ENCODE peak calls at places on chromosomes 1 and 21, in five cellular contexts. One of them, this sample, is unnamed.

GRCh38 chr1:186214816-186215215 is 160.2 kb downstream of the TPR start:
- DNase-seq in ovary: no peak
- DNase-seq in choroid plexus epithelial cell: no peak
- DNase-seq in vagina: no peak
- DNase-seq in right lobe of liver: no peak
- DNase-seq in this sample: no peak

GRCh38 chr1:212797681-212798080 is 6.0 kb downstream of the TATDN3 start:
- DNase-seq in choroid plexus epithelial cell: peak; percentile 43
- DNase-seq in right lobe of liver: no peak
- DNase-seq in ovary: no peak
- DNase-seq in vagina: no peak
- DNase-seq in this sample: no peak

GRCh38 chr1:201941420-201942128 is 4.8 kb downstream of the LMOD1 start:
- DNase-seq in vagina: no peak
- DNase-seq in right lobe of liver: no peak
- DNase-seq in choroid plexus epithelial cell: peak; percentile 12
- DNase-seq in ovary: peak; percentile 51
- DNase-seq in this sample: no peak

GRCh38 chr21:41130883-41131282 is 37.1 kb upstream of the BACE2 start:
- DNase-seq in ovary: no peak
- DNase-seq in vagina: no peak
- DNase-seq in choroid plexus epithelial cell: no peak
- DNase-seq in right lobe of liver: no peak
- DNase-seq in this sample: no peak

GRCh38 chr1:245153645-245154428 is 948 bp upstream of the KIF26B start:
- DNase-seq in ovary: peak; percentile 34
- DNase-seq in right lobe of liver: peak; percentile 60
- DNase-seq in vagina: no peak
- DNase-seq in choroid plexus epithelial cell: peak; percentile 33
- DNase-seq in this sample: no peak

GRCh38 chr1:243397613-243398321 is 141.9 kb downstream of the SDCCAG8 start:
- DNase-seq in ovary: no peak
- DNase-seq in vagina: no peak
- DNase-seq in choroid plexus epithelial cell: no peak
- DNase-seq in right lobe of liver: no peak
- DNase-seq in this sample: no peak

GRCh38 chr1:166703141-166703540 is 136.1 kb upstream of the POGK start:
- DNase-seq in ovary: no peak
- DNase-seq in choroid plexus epithelial cell: no peak
- DNase-seq in right lobe of liver: no peak
- DNase-seq in vagina: no peak
- DNase-seq in this sample: no peak

GRCh38 chr1:43493661-43494450 is 36.8 kb upstream of the PTPRF start:
- DNase-seq in ovary: no peak
- DNase-seq in vagina: no peak
- DNase-seq in right lobe of liver: no peak
- DNase-seq in choroid plexus epithelial cell: peak; percentile 68
- DNase-seq in this sample: peak; percentile 14

GRCh38 chr1:8545078-8545477 is 227.2 kb downstream of the SLC45A1 start:
- DNase-seq in right lobe of liver: no peak
- DNase-seq in vagina: no peak
- DNase-seq in choroid plexus epithelial cell: no peak
- DNase-seq in ovary: no peak
- DNase-seq in this sample: no peak

GRCh38 chr1:223393275-223394214 is at the start of gene CCDC185:
- DNase-seq in choroid plexus epithelial cell: no peak
- DNase-seq in ovary: peak; percentile 34
- DNase-seq in vagina: no peak
- DNase-seq in right lobe of liver: no peak
- DNase-seq in this sample: no peak

GRCh38 chr21:17451364-17451869 is 61.4 kb upstream of the CXADR start:
- DNase-seq in vagina: no peak
- DNase-seq in right lobe of liver: no peak
- DNase-seq in ovary: no peak
- DNase-seq in choroid plexus epithelial cell: peak; percentile 80
- DNase-seq in this sample: peak; percentile 73

GRCh38 chr1:53047737-53048344 is 14.2 kb upstream of the PODN start:
- DNase-seq in ovary: no peak
- DNase-seq in vagina: no peak
- DNase-seq in right lobe of liver: no peak
- DNase-seq in choroid plexus epithelial cell: peak; percentile 73
- DNase-seq in this sample: peak; percentile 90

GRCh38 chr1:180268556-180269044 is 38.5 kb downstream of the LHX4 start:
- DNase-seq in ovary: no peak
- DNase-seq in right lobe of liver: no peak
- DNase-seq in vagina: peak; percentile 37
- DNase-seq in choroid plexus epithelial cell: no peak
- DNase-seq in this sample: no peak

GRCh38 chr1:201381130-201381529 is 3.6 kb upstream of the TNNT2 start:
- DNase-seq in choroid plexus epithelial cell: no peak
- DNase-seq in ovary: no peak
- DNase-seq in vagina: no peak
- DNase-seq in right lobe of liver: no peak
- DNase-seq in this sample: no peak

GRCh38 chr1:170586321-170586855 is 54.4 kb downstream of the GORAB start:
- DNase-seq in vagina: peak; percentile 88
- DNase-seq in ovary: peak; percentile 26
- DNase-seq in choroid plexus epithelial cell: no peak
- DNase-seq in right lobe of liver: no peak
- DNase-seq in this sample: peak; percentile 88

GRCh38 chr1:43531453-43531905 is 796 bp downstream of the PTPRF start:
- DNase-seq in right lobe of liver: peak; percentile 91
- DNase-seq in ovary: peak; percentile 63
- DNase-seq in choroid plexus epithelial cell: no peak
- DNase-seq in vagina: no peak
- DNase-seq in this sample: no peak

GRCh38 chr1:176494436-176494835 is 31.5 kb downstream of the PAPPA2 start:
- DNase-seq in right lobe of liver: no peak
- DNase-seq in vagina: no peak
- DNase-seq in choroid plexus epithelial cell: no peak
- DNase-seq in ovary: no peak
- DNase-seq in this sample: peak; percentile 68

GRCh38 chr1:158124999-158125398 is 55.7 kb upstream of the CD1D start:
- DNase-seq in right lobe of liver: no peak
- DNase-seq in vagina: no peak
- DNase-seq in choroid plexus epithelial cell: peak; percentile 98
- DNase-seq in ovary: peak; percentile 87
- DNase-seq in this sample: peak; percentile 97

GRCh38 chr21:28769683-28770082 is 223.0 kb downstream of the LTN1 start:
- DNase-seq in right lobe of liver: no peak
- DNase-seq in vagina: no peak
- DNase-seq in choroid plexus epithelial cell: peak; percentile 38
- DNase-seq in ovary: no peak
- DNase-seq in this sample: no peak

GRCh38 chr1:1550591-1551432 is 10.4 kb upstream of the TMEM240 start:
- DNase-seq in right lobe of liver: no peak
- DNase-seq in ovary: no peak
- DNase-seq in vagina: no peak
- DNase-seq in choroid plexus epithelial cell: peak; percentile 85
- DNase-seq in this sample: peak; percentile 64

GRCh38 chr1:80358141-80358540 is 1351.6 kb upstream of the ADGRL4 start:
- DNase-seq in ovary: no peak
- DNase-seq in right lobe of liver: no peak
- DNase-seq in choroid plexus epithelial cell: peak; percentile 8
- DNase-seq in vagina: no peak
- DNase-seq in this sample: no peak

GRCh38 chr1:43509740-43510375 is 20.8 kb upstream of the PTPRF start:
- DNase-seq in right lobe of liver: no peak
- DNase-seq in vagina: peak; percentile 76
- DNase-seq in choroid plexus epithelial cell: no peak
- DNase-seq in ovary: no peak
- DNase-seq in this sample: no peak

GRCh38 chr1:233707153-233707905 is 93.4 kb downstream of the KCNK1 start:
- DNase-seq in right lobe of liver: no peak
- DNase-seq in vagina: no peak
- DNase-seq in ovary: no peak
- DNase-seq in choroid plexus epithelial cell: no peak
- DNase-seq in this sample: peak; percentile 49

GRCh38 chr1:107009286-107009685 is 47.2 kb upstream of the PRMT6 start:
- DNase-seq in choroid plexus epithelial cell: no peak
- DNase-seq in ovary: no peak
- DNase-seq in vagina: no peak
- DNase-seq in right lobe of liver: no peak
- DNase-seq in this sample: peak; percentile 25

GRCh38 chr21:33025471-33026298 is at the start of gene OLIG2:
- DNase-seq in vagina: no peak
- DNase-seq in right lobe of liver: no peak
- DNase-seq in ovary: no peak
- DNase-seq in choroid plexus epithelial cell: no peak
- DNase-seq in this sample: no peak

GRCh38 chr1:114208659-114209215 is 55.1 kb upstream of the SYT6 start:
- DNase-seq in ovary: no peak
- DNase-seq in choroid plexus epithelial cell: no peak
- DNase-seq in vagina: no peak
- DNase-seq in right lobe of liver: no peak
- DNase-seq in this sample: no peak

GRCh38 chr1:162416215-162416614 is 4.3 kb upstream of the SH2D1B start:
- DNase-seq in choroid plexus epithelial cell: no peak
- DNase-seq in vagina: no peak
- DNase-seq in right lobe of liver: no peak
- DNase-seq in ovary: no peak
- DNase-seq in this sample: no peak
- TF ChIP-seq CTCF in choroid plexus epithelial cell: no peak
- TF ChIP-seq CTCF in vagina: no peak
- TF ChIP-seq CTCF in right lobe of liver: no peak
- TF ChIP-seq CTCF in ovary: no peak
- TF ChIP-seq CTCF in this sample: no peak

GRCh38 chr1:160642281-160642644 is 4.6 kb downstream of the SLAMF1 start:
- DNase-seq in choroid plexus epithelial cell: no peak
- DNase-seq in vagina: no peak
- DNase-seq in right lobe of liver: no peak
- DNase-seq in ovary: no peak
- DNase-seq in this sample: no peak
- H3K4me3 ChIP-seq in choroid plexus epithelial cell: no peak overlapping the region
- H3K4me3 ChIP-seq in vagina: no peak overlapping the region
- H3K4me3 ChIP-seq in right lobe of liver: no peak overlapping the region
- H3K4me3 ChIP-seq in ovary: no peak overlapping the region
- H3K4me3 ChIP-seq in this sample: no peak overlapping the region

GRCh38 chr1:23798662-23799142 is 1.9 kb downstream of the GALE start:
- DNase-seq in vagina: no peak
- DNase-seq in choroid plexus epithelial cell: no peak
- DNase-seq in right lobe of liver: peak; percentile 68
- DNase-seq in ovary: peak; percentile 42
- DNase-seq in this sample: no peak
- TF ChIP-seq CTCF in vagina: no peak
- TF ChIP-seq CTCF in choroid plexus epithelial cell: peak; percentile 22
- TF ChIP-seq CTCF in right lobe of liver: no peak
- TF ChIP-seq CTCF in ovary: no peak
- TF ChIP-seq CTCF in this sample: no peak

DNA sequence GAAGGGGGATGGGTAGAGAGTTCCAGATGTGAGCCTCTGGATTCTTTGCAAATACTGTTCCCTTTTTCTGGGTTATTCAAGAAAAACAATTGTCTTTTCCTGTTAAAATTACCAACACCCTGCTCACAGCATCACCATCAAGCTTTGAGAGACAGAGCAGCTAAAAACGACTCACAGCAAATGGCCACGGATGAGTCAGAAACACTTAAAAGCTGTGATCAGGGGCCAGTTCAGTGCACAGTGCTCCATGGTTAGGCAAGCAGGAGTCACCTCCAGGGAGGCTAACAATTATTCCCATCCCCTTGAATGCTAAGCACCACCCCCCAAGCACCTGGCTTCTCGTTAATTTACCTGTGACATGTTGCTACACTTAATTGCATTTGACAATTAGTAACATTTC is 128.4 kb upstream of the CAMK1G start:
- DNase-seq in right lobe of liver: no peak
- DNase-seq in choroid plexus epithelial cell: no peak
- DNase-seq in ovary: no peak
- DNase-seq in vagina: no peak
- DNase-seq in this sample: no peak
- H3K4me3 ChIP-seq in right lobe of liver: no peak overlapping the region
- H3K4me3 ChIP-seq in choroid plexus epithelial cell: no peak overlapping the region
- H3K4me3 ChIP-seq in ovary: no peak overlapping the region
- H3K4me3 ChIP-seq in vagina: no peak overlapping the region
- H3K4me3 ChIP-seq in this sample: no peak overlapping the region

GRCh38 chr1:198072177-198072576 is 84.6 kb upstream of the NEK7 start:
- DNase-seq in choroid plexus epithelial cell: peak; percentile 55
- DNase-seq in right lobe of liver: no peak
- DNase-seq in ovary: no peak
- DNase-seq in vagina: no peak
- DNase-seq in this sample: peak; percentile 35
- TF ChIP-seq CTCF in choroid plexus epithelial cell: peak; percentile 57
- TF ChIP-seq CTCF in right lobe of liver: peak; percentile 49
- TF ChIP-seq CTCF in ovary: no peak
- TF ChIP-seq CTCF in vagina: no peak
- TF ChIP-seq CTCF in this sample: peak; percentile 43

DNA sequence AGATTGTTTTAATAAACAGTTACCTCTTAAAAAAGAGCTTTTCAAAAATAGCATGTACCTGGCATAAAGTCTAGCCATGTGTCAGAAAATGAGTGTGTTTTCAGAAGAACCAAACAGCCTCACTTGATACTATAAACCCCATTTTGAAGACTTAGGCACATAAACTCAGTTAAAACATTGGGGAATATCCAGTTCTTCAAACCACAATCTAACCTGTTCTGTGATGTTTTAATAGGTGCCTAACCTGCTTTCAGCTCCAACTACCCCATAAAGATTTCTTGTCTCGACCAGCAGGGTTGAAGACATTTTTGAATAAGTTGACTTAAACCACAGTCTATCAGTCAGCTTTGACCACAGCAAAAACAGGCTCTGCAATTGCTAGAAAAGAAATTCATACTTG is 41.3 kb downstream of the NRDC start:
- DNase-seq in vagina: no peak
- DNase-seq in right lobe of liver: no peak
- DNase-seq in ovary: no peak
- DNase-seq in choroid plexus epithelial cell: no peak
- DNase-seq in this sample: no peak
- H3K4me3 ChIP-seq in vagina: no peak overlapping the region
- H3K4me3 ChIP-seq in right lobe of liver: no peak overlapping the region
- H3K4me3 ChIP-seq in ovary: no peak overlapping the region
- H3K4me3 ChIP-seq in choroid plexus epithelial cell: no peak overlapping the region
- H3K4me3 ChIP-seq in this sample: no peak overlapping the region